ENCODE peak calls at places on chromosome 7, in four cellular contexts. V is GM23338, S is heart right ventricle, X is K562. W is an unnamed sample.
A peak's percentile ranks its signal among the peaks of the same experiment; 100 is the strongest.

GRCh38 chr7:157815061-157816022 is 478.5 kb downstream of the DNAJB6 start:
- DNase-seq in S (no peak), X (no peak), V (no peak), W (no peak)

GRCh38 chr7:155296006-155296787 is 1.5 kb upstream of the INSIG1 start:
- DNase-seq in S (no peak), X (no peak), V (no peak), W (no peak)

GRCh38 chr7:68707146-68707545 is 891.1 kb upstream of the AUTS2 start:
- DNase-seq in V (no peak), S (no peak), X (no peak), W (no peak)

GRCh38 chr7:99794585-99795502 is 10.9 kb upstream of the CYP3A4 start:
- DNase-seq in X (no peak), V (no peak), S (no peak), W (no peak)

GRCh38 chr7:64881461-64882287 is 21.4 kb upstream of the ZNF273 start:
- DNase-seq in S (no peak), V (no peak), X (no peak), W (no peak)

GRCh38 chr7:127783267-127783559 is 131.2 kb downstream of the SND1 start:
- DNase-seq in X (no peak), V (no peak), S (no peak), W (no peak)

GRCh38 chr7:70193514-70193913 is 595.2 kb downstream of the AUTS2 start:
- DNase-seq in X (no peak), S (no peak), V (no peak), W (peak; percentile 45)

GRCh38 chr7:130488376-130489139 is 3.3 kb upstream of the MEST start:
- DNase-seq in S (no peak), X (no peak), V (no peak), W (no peak)

GRCh38 chr7:135510603-135511183 is 791 bp upstream of the CNOT4 start:
- DNase-seq in S (no peak), X (peak; percentile 43), V (no peak), W (no peak)

GRCh38 chr7:91659096-91659495 is 221.4 kb downstream of the MTERF1 start:
- DNase-seq in S (no peak), X (no peak), V (no peak), W (peak; percentile 66)

GRCh38 chr7:131188367-131189339 is 139.0 kb upstream of the MKLN1 start:
- DNase-seq in S (no peak), X (peak; percentile 58), V (no peak), W (peak; percentile 88)

GRCh38 chr7:143043391-143043790 is 8.8 kb upstream of the OR6V1 start:
- DNase-seq in X (no peak), S (no peak), V (no peak), W (no peak)

GRCh38 chr7:144019457-144019856 is 19.3 kb downstream of the OR6B1 start:
- DNase-seq in X (no peak), V (no peak), S (no peak), W (peak; percentile 96)

GRCh38 chr7:140659727-140660396 is 12.9 kb upstream of the ADCK2 start:
- DNase-seq in V (no peak), X (no peak), S (no peak), W (no peak)

GRCh38 chr7:41730668-41731067 is 27.8 kb upstream of the INHBA start:
- DNase-seq in V (no peak), S (no peak), X (no peak), W (no peak)

GRCh38 chr7:95501261-95501816 is 15.6 kb downstream of the ASB4 start:
- DNase-seq in S (no peak), X (no peak), V (peak; percentile 16), W (no peak)

GRCh38 chr7:36037121-36037662 is 115.9 kb upstream of the EEPD1 start:
- DNase-seq in V (peak; percentile 13), S (peak; percentile 52), X (no peak), W (no peak)
- H3K27ac ChIP-seq in V (no peak overlapping the region), S (peak overlapping the region; percentile 87), X (no peak overlapping the region), W (peak overlapping the region; percentile 3)

GRCh38 chr7:147199868-147200267 is 1083.3 kb downstream of the CNTNAP2 start:
- DNase-seq in V (no peak), S (no peak), X (no peak), W (no peak)
- H3K27ac ChIP-seq in V (no peak overlapping the region), S (no peak overlapping the region), X (no peak overlapping the region), W (no peak overlapping the region)

GRCh38 chr7:25615005-25615404 is 386.7 kb upstream of the NPVF start:
- DNase-seq in V (no peak), S (no peak), X (no peak), W (peak; percentile 76)
- H3K27ac ChIP-seq in V (no peak overlapping the region), S (peak overlapping the region; percentile 45), X (no peak overlapping the region), W (peak overlapping the region; percentile 52)

GRCh38 chr7:6589829-6590644 is at the start of gene INTS15:
- DNase-seq in X (peak; percentile 94), S (peak; percentile 78), V (peak; percentile 88), W (peak; percentile 88)
- H3K27ac ChIP-seq in X (peak within 1 kb of the TSS; percentile 80), S (peak within 1 kb of the TSS; percentile 94), V (no peak within 1 kb of the TSS), W (peak within 1 kb of the TSS; percentile 94)

GRCh38 chr7:22445140-22445722 is 54.8 kb downstream of the STEAP1B start:
- DNase-seq in X (no peak), V (peak; percentile 36), S (peak; percentile 81), W (peak; percentile 61)
- H3K27ac ChIP-seq in X (no peak overlapping the region), V (peak overlapping the region; percentile 39), S (peak overlapping the region; percentile 68), W (no peak overlapping the region)

GRCh38 chr7:13988011-13988410 is 1.5 kb downstream of the ETV1 start:
- DNase-seq in S (no peak), X (no peak), V (no peak), W (peak; percentile 36)

GRCh38 chr7:13988765-13989137 is 715 bp downstream of the ETV1 start:
- DNase-seq in V (peak; percentile 69), S (no peak), X (no peak), W (peak; percentile 34)

GRCh38 chr7:13984831-13985685 is 4.4 kb downstream of the ETV1 start:
- DNase-seq in S (no peak), V (peak; percentile 52), X (no peak), W (no peak)

GRCh38 chr7:13987395-13987794 is 2.1 kb downstream of the ETV1 start:
- DNase-seq in S (no peak), V (no peak), X (no peak), W (no peak)

GRCh38 chr7:13986208-13986607 is 3.3 kb downstream of the ETV1 start:
- DNase-seq in X (no peak), V (no peak), S (no peak), W (no peak)
- H3K27ac ChIP-seq in X (peak overlapping the region; percentile 93), V (peak overlapping the region; percentile 26), S (peak overlapping the region; percentile 25), W (peak overlapping the region; percentile 2)

GRCh38 chr7:151792671-151793070 is 84.2 kb downstream of the PRKAG2 start:
- DNase-seq in V (no peak), X (no peak), S (no peak), W (no peak)

GRCh38 chr7:151789380-151789947 is 87.5 kb downstream of the PRKAG2 start:
- DNase-seq in V (no peak), S (no peak), X (no peak), W (no peak)

GRCh38 chr7:151792011-151792410 is 84.9 kb downstream of the PRKAG2 start:
- DNase-seq in V (no peak), S (no peak), X (no peak), W (no peak)

GRCh38 chr7:151790095-151790825 is 86.7 kb downstream of the PRKAG2 start:
- DNase-seq in X (no peak), S (no peak), V (no peak), W (no peak)

GRCh38 chr7:151790826-151791379 is 86.0 kb downstream of the PRKAG2 start:
- DNase-seq in X (no peak), V (no peak), S (no peak), W (no peak)
- H3K27ac ChIP-seq in X (no peak overlapping the region), V (no peak overlapping the region), S (no peak overlapping the region), W (no peak overlapping the region)

GRCh38 chr7:106215868-106216516 is 68.8 kb downstream of the NAMPT start:
- DNase-seq in X (no peak), V (no peak), S (no peak), W (no peak)

GRCh38 chr7:106219170-106219569 is 65.6 kb downstream of the NAMPT start:
- DNase-seq in X (no peak), S (no peak), V (no peak), W (no peak)

GRCh38 chr7:106217089-106217542 is 67.7 kb downstream of the NAMPT start:
- DNase-seq in V (peak; percentile 5), S (peak; percentile 57), X (peak; percentile 31), W (peak; percentile 96)

GRCh38 chr7:106218546-106218945 is 66.2 kb downstream of the NAMPT start:
- DNase-seq in V (no peak), S (no peak), X (no peak), W (peak; percentile 55)

DNA sequence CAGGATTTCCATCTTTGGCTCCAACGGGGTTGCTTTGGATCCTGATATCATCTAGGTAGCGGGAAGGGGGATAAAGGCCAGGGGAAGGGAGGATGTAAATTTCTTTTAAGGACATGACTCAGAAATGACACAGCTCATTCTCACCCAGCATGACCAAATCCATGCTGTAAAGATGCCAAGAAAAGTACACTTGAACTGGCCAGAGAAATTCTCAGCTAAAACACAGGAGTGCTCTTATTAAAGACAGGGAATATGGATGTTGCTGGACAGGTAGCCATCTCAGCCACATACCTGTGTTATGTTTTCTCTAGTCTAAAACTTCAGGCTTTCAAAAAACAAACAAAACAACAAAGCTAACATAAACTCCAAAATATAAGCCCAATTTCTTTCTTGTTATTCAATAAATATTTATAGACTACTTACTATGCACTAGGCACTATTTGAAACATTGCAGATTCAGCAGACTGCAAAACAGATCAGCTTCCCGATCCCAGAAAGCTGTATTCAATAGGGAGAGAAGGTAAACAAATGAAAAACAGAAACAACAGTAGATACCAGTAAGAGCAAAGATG is 68.2 kb downstream of the NAMPT start:
- DNase-seq in V (no peak), X (peak; percentile 55), S (no peak), W (peak; percentile 98)
- H3K27ac ChIP-seq in V (no peak overlapping the region), X (peak overlapping the region; percentile 68), S (peak overlapping the region; percentile 83), W (no peak overlapping the region)